ENCODE peak calls at places on chromosomes 12 and 14, in seven cellular contexts. U is RWPE1, S is mucosa of descending colon, V is Peyer's patch, X is left ventricle myocardium inferior, P is GM12864, R is heart left ventricle. H is an unnamed sample.

GRCh38 chr12:123900898-123901376 is 71.7 kb downstream of the CCDC92 start:
- DNase-seq in U (no peak), S (no peak), V (no peak), X (no peak), P (no peak), R (no peak), H (no peak)

GRCh38 chr12:42698213-42698612 is 108.7 kb upstream of the PRICKLE1 start:
- DNase-seq in U (peak), S (no peak), V (no peak), X (no peak), P (no peak), R (no peak), H (no peak)

GRCh38 chr12:2017724-2018337 is 13.6 kb upstream of the DCP1B start:
- DNase-seq in U (no peak), S (no peak), V (no peak), X (no peak), P (no peak), R (no peak), H (no peak)

GRCh38 chr14:60356921-60357550 is 108.0 kb downstream of the PPM1A start:
- DNase-seq in U (no peak), S (no peak), V (no peak), X (no peak), P (no peak), R (no peak), H (no peak)

GRCh38 chr12:112303004-112303403 is 79.2 kb downstream of the HECTD4 start:
- DNase-seq in U (peak), S (no peak), V (no peak), X (no peak), P (peak), R (no peak), H (no peak)

GRCh38 chr12:19261773-19262172 is 132.2 kb downstream of the PLEKHA5 start:
- DNase-seq in U (no peak), S (no peak), V (no peak), X (no peak), P (no peak), R (no peak), H (no peak)

GRCh38 chr14:65413739-65414045 is 1.2 kb downstream of the FUT8 start:
- DNase-seq in U (no peak), S (no peak), V (no peak), X (no peak), P (peak), R (no peak), H (no peak)

GRCh38 chr12:106541201-106541600 is 41.6 kb upstream of the RFX4 start:
- DNase-seq in U (no peak), S (no peak), V (no peak), X (no peak), P (no peak), R (no peak), H (no peak)

GRCh38 chr12:102120886-102121285 is 903 bp downstream of the PARPBP start:
- DNase-seq in U (peak), S (no peak), V (no peak), X (no peak), P (no peak), R (no peak), H (no peak)

GRCh38 chr14:61498811-61499210 is 177.4 kb downstream of the PRKCH start:
- DNase-seq in U (no peak), S (no peak), V (no peak), X (no peak), P (no peak), R (no peak), H (no peak)

GRCh38 chr12:91951571-91951970 is 194.1 kb downstream of the BTG1 start:
- DNase-seq in U (peak), S (no peak), V (no peak), X (no peak), P (no peak), R (no peak), H (no peak)

GRCh38 chr12:32126720-32127119 is 20.1 kb downstream of the BICD1 start:
- DNase-seq in U (no peak), S (no peak), V (no peak), X (no peak), P (no peak), R (no peak), H (no peak)

GRCh38 chr14:102028733-102029132 is 58.1 kb downstream of the HSP90AA1 start:
- DNase-seq in U (peak), S (no peak), V (no peak), X (no peak), P (no peak), R (no peak), H (no peak)

GRCh38 chr12:59383426-59383822 is 212.4 kb upstream of the SLC16A7 start:
- DNase-seq in U (no peak), S (no peak), V (no peak), X (no peak), P (no peak), R (no peak), H (no peak)

GRCh38 chr12:100574262-100575074 is 984 bp downstream of the GAS2L3 start:
- DNase-seq in U (peak), S (peak), V (no peak), X (peak), P (no peak), R (peak), H (no peak)

GRCh38 chr14:99231850-99232401 is 40.1 kb downstream of the BCL11B start:
- DNase-seq in U (no peak), S (no peak), V (no peak), X (no peak), P (no peak), R (no peak), H (peak)

GRCh38 chr14:101736585-101736984 is 24.9 kb upstream of the PPP2R5C start:
- DNase-seq in U (no peak), S (no peak), V (no peak), X (no peak), P (no peak), R (no peak), H (no peak)

GRCh38 chr12:122028601-122029560 is 7.2 kb downstream of the BCL7A start:
- DNase-seq in U (no peak), S (no peak), V (peak), X (no peak), P (no peak), R (no peak), H (no peak)

GRCh38 chr12:55681142-55682077 is 26.3 kb downstream of the ITGA7 start:
- DNase-seq in U (peak), S (peak), V (peak), X (peak), P (no peak), R (peak), H (no peak)

GRCh38 chr14:61322011-61322798 is 826 bp downstream of the PRKCH start:
- DNase-seq in U (peak), S (peak), V (no peak), X (peak), P (no peak), R (peak), H (peak)

GRCh38 chr14:36346052-36346451 is 25.6 kb upstream of the MBIP start:
- DNase-seq in U (no peak), S (no peak), V (no peak), X (no peak), P (no peak), R (no peak), H (no peak)

GRCh38 chr14:42556551-42556950 is 949.9 kb downstream of the LRFN5 start:
- DNase-seq in U (no peak), S (no peak), V (no peak), X (no peak), P (no peak), R (no peak), H (no peak)

GRCh38 chr12:71421007-71421406 is 18.6 kb upstream of the LGR5 start:
- DNase-seq in U (no peak), S (no peak), V (no peak), X (no peak), P (no peak), R (no peak), H (no peak)

GRCh38 chr12:2431810-2432209 is 363.0 kb upstream of the FKBP4 start:
- DNase-seq in U (no peak), S (no peak), V (no peak), X (no peak), P (no peak), R (no peak), H (no peak)

GRCh38 chr14:98470663-98471062 is 801.3 kb downstream of the BCL11B start:
- DNase-seq in U (no peak), S (no peak), V (no peak), X (no peak), P (no peak), R (no peak), H (no peak)

GRCh38 chr12:77104792-77105191 is 39.4 kb upstream of the E2F7 start:
- DNase-seq in U (no peak), S (no peak), V (no peak), X (no peak), P (no peak), R (no peak), H (no peak)

GRCh38 chr12:119008691-119009221 is 27.4 kb downstream of the SRRM4 start:
- DNase-seq in U (no peak), S (no peak), V (no peak), X (no peak), P (no peak), R (no peak), H (peak)

GRCh38 chr12:110199360-110200123 is 75.4 kb downstream of the IFT81 start:
- DNase-seq in U (peak), S (no peak), V (no peak), X (no peak), P (no peak), R (no peak), H (no peak)

GRCh38 chr12:34399631-34400422 is 377.5 kb downstream of the ALG10 start:
- DNase-seq in U (no peak), S (peak), V (no peak), X (peak), P (no peak), R (peak), H (peak)

GRCh38 chr12:30965613-30965985 is 39.1 kb downstream of the TSPAN11 start:
- DNase-seq in U (no peak), S (peak), V (no peak), X (no peak), P (no peak), R (no peak), H (no peak)

GRCh38 chr14:53954551-53955233 is 1.9 kb downstream of the BMP4 start:
- DNase-seq in U (no peak), S (peak), V (no peak), X (peak), P (no peak), R (peak), H (peak)

GRCh38 chr14:106044515-106044914 is 518.1 kb downstream of the TMEM121 start:
- DNase-seq in U (no peak), S (no peak), V (no peak), X (no peak), P (no peak), R (no peak), H (no peak)

GRCh38 chr14:69606258-69606657 is 5.1 kb upstream of the SUSD6 start:
- DNase-seq in U (no peak), S (peak), V (no peak), X (no peak), P (no peak), R (no peak), H (peak)

DNA sequence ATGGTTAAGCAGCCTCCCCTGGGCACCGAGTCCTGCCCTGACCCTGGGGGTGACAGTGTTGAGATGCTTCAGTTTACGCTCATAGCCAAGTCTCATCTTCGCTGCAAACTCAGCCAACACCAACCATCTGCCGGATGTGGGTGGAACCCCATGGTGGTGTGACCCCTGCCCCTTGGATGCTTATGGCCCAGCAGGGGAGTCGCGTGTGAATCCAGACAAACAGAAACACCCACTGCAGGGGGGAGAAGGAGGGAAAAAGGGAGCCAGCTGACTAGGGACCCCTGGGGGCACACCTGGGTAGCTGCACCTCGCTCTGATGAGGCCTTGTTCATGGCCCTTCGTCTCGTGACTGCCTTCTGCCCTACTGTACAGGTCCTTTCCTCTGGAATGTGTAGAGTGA is 23.8 kb downstream of the AACS start:
- DNase-seq in U (no peak), S (no peak), V (no peak), X (no peak), P (no peak), R (no peak), H (no peak)
- TF ChIP-seq CTCF in U (no peak), S (no peak), V (no peak), X (no peak), P (peak), R (no peak), H (no peak)

DNA sequence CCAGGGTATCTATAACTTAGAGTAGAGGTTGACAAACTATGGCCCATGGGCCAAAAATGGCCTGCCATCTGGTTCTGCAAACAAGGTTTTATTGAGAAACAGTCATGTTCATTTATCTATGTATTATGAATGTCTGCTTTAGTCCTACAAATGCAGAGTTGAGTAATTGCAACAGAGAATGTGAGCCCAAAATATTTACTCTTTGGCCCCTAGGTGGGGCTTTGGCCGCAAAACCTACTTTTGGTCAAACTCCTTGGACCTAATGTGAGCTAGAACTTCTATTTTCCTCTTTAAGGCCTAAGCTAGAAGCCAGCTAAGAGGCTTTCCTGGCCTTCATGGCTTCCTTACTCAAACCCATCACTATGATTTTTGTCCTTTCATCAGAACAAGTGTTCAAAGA is 379.1 kb downstream of the NELL2 start:
- DNase-seq in U (no peak), S (no peak), V (no peak), X (no peak), P (no peak), R (no peak), H (no peak)
- TF ChIP-seq CTCF in U (no peak), S (no peak), V (no peak), X (no peak), P (peak), R (no peak), H (no peak)

GRCh38 chr12:49728446-49728845 is 12.9 kb upstream of the TMBIM6 start:
- DNase-seq in U (no peak), S (no peak), V (no peak), X (no peak), P (no peak), R (no peak), H (no peak)

GRCh38 chr12:49730568-49731101 is 10.7 kb upstream of the TMBIM6 start:
- DNase-seq in U (no peak), S (no peak), V (no peak), X (no peak), P (no peak), R (no peak), H (no peak)

GRCh38 chr12:49730050-49730449 is 11.3 kb upstream of the TMBIM6 start:
- DNase-seq in U (no peak), S (no peak), V (no peak), X (no peak), P (no peak), R (no peak), H (no peak)

GRCh38 chr12:49733219-49734017 is 7.9 kb upstream of the TMBIM6 start:
- DNase-seq in U (no peak), S (no peak), V (no peak), X (no peak), P (no peak), R (no peak), H (peak)
- TF ChIP-seq CTCF in U (no peak), S (no peak), V (no peak), X (no peak), P (no peak), R (no peak), H (no peak)

GRCh38 chr12:97313471-97314190 is 149.0 kb upstream of the RMST start:
- DNase-seq in U (no peak), S (no peak), V (no peak), X (no peak), P (no peak), R (no peak), H (no peak)

GRCh38 chr12:97308576-97309198 is 153.9 kb upstream of the RMST start:
- DNase-seq in U (peak), S (no peak), V (no peak), X (no peak), P (peak), R (no peak), H (no peak)

GRCh38 chr12:97309921-97310320 is 152.7 kb upstream of the RMST start:
- DNase-seq in U (no peak), S (no peak), V (no peak), X (no peak), P (no peak), R (no peak), H (no peak)

DNA sequence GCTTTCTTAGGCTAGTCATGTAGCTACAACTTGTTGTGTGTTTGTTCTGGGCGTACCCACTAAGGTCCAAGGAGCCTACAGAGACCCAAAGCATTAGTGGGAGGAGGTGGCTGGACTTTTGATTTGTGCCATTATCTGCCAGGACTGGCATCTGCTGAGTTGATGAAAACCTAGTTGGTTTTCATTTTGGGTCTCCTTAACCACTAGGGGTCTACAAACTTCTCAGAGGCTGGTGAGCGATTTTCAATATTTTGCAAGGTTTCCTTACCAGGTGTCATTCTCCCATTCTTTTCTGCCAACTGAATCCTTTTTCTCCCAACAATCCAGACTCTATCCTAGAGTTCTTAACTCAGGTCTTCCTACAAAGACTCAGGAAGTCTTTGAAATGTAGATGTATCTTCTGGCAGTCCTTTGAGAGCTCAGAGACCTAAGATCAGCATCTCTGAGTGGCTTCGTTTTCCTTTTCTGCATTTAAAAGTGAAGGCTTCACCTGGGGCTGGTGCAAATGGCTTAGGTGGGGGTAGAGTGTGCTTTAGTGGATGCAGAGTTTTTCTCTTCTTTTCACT is 150.0 kb upstream of the RMST start:
- DNase-seq in U (no peak), S (no peak), V (no peak), X (no peak), P (no peak), R (no peak), H (no peak)
- TF ChIP-seq CTCF in U (no peak), S (no peak), V (no peak), X (no peak), P (peak), R (no peak), H (no peak)

DNA sequence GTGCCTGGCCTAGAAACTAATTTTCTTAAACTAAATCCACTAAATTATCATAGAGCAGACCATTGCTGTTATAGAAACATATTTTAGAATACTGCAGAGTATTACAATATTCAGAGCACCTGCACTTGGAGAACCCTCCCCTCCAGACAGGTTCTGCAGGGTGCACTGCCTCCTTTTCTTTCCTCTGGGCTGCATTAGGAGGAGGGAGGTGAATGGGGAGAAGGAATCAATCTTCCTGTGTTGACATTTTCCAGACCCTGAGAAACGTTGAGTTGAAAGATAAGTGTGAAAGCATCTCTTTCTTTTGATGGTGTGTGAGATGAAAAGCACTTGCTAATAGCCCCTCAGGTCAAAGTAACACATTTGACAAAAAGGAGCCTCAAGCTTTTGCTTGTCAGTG is 7.3 kb downstream of the SYNE2 start:
- DNase-seq in U (no peak), S (no peak), V (no peak), X (no peak), P (no peak), R (no peak), H (no peak)
- TF ChIP-seq CTCF in U (no peak), S (no peak), V (no peak), X (no peak), P (no peak), R (no peak), H (no peak)

DNA sequence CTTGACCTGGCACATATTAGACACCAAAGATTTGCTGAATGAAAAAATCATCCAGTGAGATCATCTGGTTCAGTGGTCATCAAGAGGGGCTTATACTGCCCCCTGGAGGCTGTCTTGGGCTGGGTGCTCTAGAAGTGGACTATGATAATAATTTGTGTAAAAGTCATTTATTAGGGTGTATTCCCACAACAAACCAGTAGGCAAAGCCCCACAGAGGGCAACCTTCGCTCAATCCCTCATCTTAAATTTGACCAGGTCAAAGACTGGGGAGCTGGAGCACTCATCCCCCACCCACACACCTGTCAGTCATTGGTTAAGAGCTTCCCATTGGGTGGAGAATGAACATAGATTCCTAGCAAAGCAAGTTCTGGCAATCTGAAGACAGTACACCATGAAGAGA is 20.0 kb upstream of the FICD start:
- DNase-seq in U (no peak), S (no peak), V (no peak), X (no peak), P (no peak), R (no peak), H (peak)
- TF ChIP-seq CTCF in U (peak), S (no peak), V (no peak), X (peak), P (peak), R (peak), H (peak)

GRCh38 chr14:76091036-76091435 is 60.7 kb upstream of the GPATCH2L start:
- DNase-seq in U (no peak), S (no peak), V (no peak), X (peak), P (no peak), R (peak), H (no peak)
- TF ChIP-seq CTCF in U (no peak), S (no peak), V (no peak), X (peak), P (peak), R (peak), H (no peak)

H was measured in glutamatergic neuron.